ENCODE peak calls at places on chromosomes 13 and 19, in four cellular contexts. One of them, this sample, is unnamed.

GRCh38 chr13:63607153-63607552 is 2191.5 kb upstream of the PCDH20 start:
- DNase-seq in iris pigment epithelial cell: no peak
- DNase-seq in mucosa of gallbladder: no peak
- DNase-seq in NCI-H2029: no peak
- DNase-seq in this sample: no peak

GRCh38 chr13:110106726-110107125 is 200.2 kb downstream of the COL4A1 start:
- DNase-seq in mucosa of gallbladder: peak
- DNase-seq in NCI-H2029: no peak
- DNase-seq in iris pigment epithelial cell: no peak
- DNase-seq in this sample: peak

GRCh38 chr19:2329162-2329505 is 650 bp downstream of the SPPL2B start:
- DNase-seq in mucosa of gallbladder: no peak
- DNase-seq in NCI-H2029: no peak
- DNase-seq in iris pigment epithelial cell: no peak
- DNase-seq in this sample: no peak

GRCh38 chr13:113777311-113778260 is 18.6 kb downstream of the TMEM255B start:
- DNase-seq in mucosa of gallbladder: no peak
- DNase-seq in NCI-H2029: no peak
- DNase-seq in iris pigment epithelial cell: peak
- DNase-seq in this sample: peak

GRCh38 chr13:29589234-29589633 is 6.3 kb downstream of the SLC7A1 start:
- DNase-seq in mucosa of gallbladder: no peak
- DNase-seq in iris pigment epithelial cell: peak
- DNase-seq in NCI-H2029: no peak
- DNase-seq in this sample: peak

GRCh38 chr13:97439196-97439595 is 5.2 kb downstream of the RAP2A start:
- DNase-seq in NCI-H2029: no peak
- DNase-seq in iris pigment epithelial cell: peak
- DNase-seq in mucosa of gallbladder: no peak
- DNase-seq in this sample: peak

GRCh38 chr19:35553385-35554000 is 8.1 kb downstream of the TMEM147 start:
- DNase-seq in iris pigment epithelial cell: no peak
- DNase-seq in NCI-H2029: no peak
- DNase-seq in mucosa of gallbladder: no peak
- DNase-seq in this sample: no peak

GRCh38 chr19:45638930-45639729 is at the start of gene EML2:
- DNase-seq in NCI-H2029: peak
- DNase-seq in mucosa of gallbladder: no peak
- DNase-seq in iris pigment epithelial cell: peak
- DNase-seq in this sample: no peak

GRCh38 chr13:26348966-26349365 is 95.0 kb downstream of the CDK8 start:
- DNase-seq in mucosa of gallbladder: no peak
- DNase-seq in NCI-H2029: no peak
- DNase-seq in iris pigment epithelial cell: no peak
- DNase-seq in this sample: no peak

GRCh38 chr19:40976134-40976533 is 14.9 kb upstream of the CYP2B6 start:
- DNase-seq in NCI-H2029: no peak
- DNase-seq in mucosa of gallbladder: no peak
- DNase-seq in iris pigment epithelial cell: no peak
- DNase-seq in this sample: no peak

GRCh38 chr13:98853791-98854191 is 101.3 kb upstream of the SLC15A1 start:
- DNase-seq in NCI-H2029: no peak
- DNase-seq in iris pigment epithelial cell: peak
- DNase-seq in mucosa of gallbladder: no peak
- DNase-seq in this sample: peak

GRCh38 chr19:56314018-56314583 is 538 bp downstream of the ZSCAN5A start:
- DNase-seq in NCI-H2029: peak
- DNase-seq in iris pigment epithelial cell: peak
- DNase-seq in mucosa of gallbladder: no peak
- DNase-seq in this sample: no peak

GRCh38 chr19:46904114-46905060 is 43.6 kb downstream of the ARHGAP35 start:
- DNase-seq in NCI-H2029: no peak
- DNase-seq in iris pigment epithelial cell: peak
- DNase-seq in mucosa of gallbladder: no peak
- DNase-seq in this sample: peak

GRCh38 chr13:29761815-29762214 is 88.6 kb downstream of the UBL3 start:
- DNase-seq in iris pigment epithelial cell: no peak
- DNase-seq in mucosa of gallbladder: no peak
- DNase-seq in NCI-H2029: no peak
- DNase-seq in this sample: no peak

GRCh38 chr19:11673608-11674041 is 65.1 kb downstream of the ZNF823 start:
- DNase-seq in mucosa of gallbladder: peak
- DNase-seq in NCI-H2029: peak
- DNase-seq in iris pigment epithelial cell: peak
- DNase-seq in this sample: peak

GRCh38 chr13:44801990-44802389 is 187.3 kb downstream of the NUFIP1 start:
- DNase-seq in mucosa of gallbladder: no peak
- DNase-seq in iris pigment epithelial cell: peak
- DNase-seq in NCI-H2029: no peak
- DNase-seq in this sample: peak

GRCh38 chr13:107373551-107373950 is 805.6 kb upstream of the ARGLU1 start:
- DNase-seq in iris pigment epithelial cell: peak
- DNase-seq in NCI-H2029: no peak
- DNase-seq in mucosa of gallbladder: no peak
- DNase-seq in this sample: peak

GRCh38 chr19:36116344-36116637 is 1.0 kb downstream of the TBCB start:
- DNase-seq in NCI-H2029: no peak
- DNase-seq in mucosa of gallbladder: no peak
- DNase-seq in iris pigment epithelial cell: no peak
- DNase-seq in this sample: no peak

This sample was measured in amniotic epithelial cell.